ENCODE peak calls at places on chromosomes 2 and 18, in nine cellular contexts. H is T-helper 2 cell; R is activated CD4-positive, CD25-positive, alpha-beta regulatory T cell; Q is A172; P is C1 segment of cervical spinal cord; I is HS-27A; B is tibial artery; G is neural crest cell; O is endothelial cell. V is an unnamed sample.

GRCh38 chr2:67436221-67436620 is 39.1 kb downstream of the ETAA1 start:
- DNase-seq in H (no peak), R (no peak), Q (no peak), P (no peak), I (no peak), B (no peak), G (no peak), O (no peak), V (no peak)

GRCh38 chr2:157894694-157895450 is 18.7 kb upstream of the ACVR1 start:
- DNase-seq in H (no peak), R (no peak), Q (peak), P (no peak), I (no peak), B (no peak), G (no peak), O (no peak), V (no peak)

GRCh38 chr2:37838541-37839167 is 86.4 kb upstream of the RMDN2 start:
- DNase-seq in H (no peak), R (no peak), Q (no peak), P (no peak), I (no peak), B (no peak), G (no peak), O (no peak), V (no peak)

GRCh38 chr2:212136216-212136795 is 402.3 kb downstream of the ERBB4 start:
- DNase-seq in H (no peak), R (no peak), Q (no peak), P (no peak), I (no peak), B (no peak), G (no peak), O (no peak), V (no peak)

GRCh38 chr2:11865378-11865777 is 118.9 kb downstream of the LPIN1 start:
- DNase-seq in H (no peak), R (no peak), Q (no peak), P (no peak), I (no peak), B (no peak), G (no peak), O (no peak), V (no peak)

GRCh38 chr2:105431367-105432088 is 32.7 kb upstream of the FHL2 start:
- DNase-seq in H (no peak), R (no peak), Q (no peak), P (no peak), I (no peak), B (no peak), G (no peak), O (no peak), V (no peak)

GRCh38 chr2:199940373-199940772 is 14.9 kb downstream of the TYW5 start:
- DNase-seq in H (no peak), R (no peak), Q (peak), P (no peak), I (no peak), B (no peak), G (no peak), O (no peak), V (no peak)

GRCh38 chr2:53632714-53633113 is 134.9 kb upstream of the CHAC2 start:
- DNase-seq in H (no peak), R (no peak), Q (peak), P (no peak), I (peak), B (no peak), G (no peak), O (no peak), V (no peak)

GRCh38 chr2:134131681-134132486 is 122.0 kb upstream of the MGAT5 start:
- DNase-seq in H (no peak), R (no peak), Q (no peak), P (no peak), I (no peak), B (no peak), G (no peak), O (no peak), V (no peak)

GRCh38 chr2:216279459-216279858 is 92.8 kb downstream of the MARCHF4 start:
- DNase-seq in H (no peak), R (no peak), Q (no peak), P (no peak), I (no peak), B (peak), G (no peak), O (no peak), V (no peak)

GRCh38 chr18:78814766-78815165 is 164.9 kb upstream of the SALL3 start:
- DNase-seq in H (no peak), R (no peak), Q (no peak), P (no peak), I (no peak), B (no peak), G (no peak), O (no peak), V (peak)

GRCh38 chr2:119914266-119914665 is 98.6 kb upstream of the EPB41L5 start:
- DNase-seq in H (no peak), R (no peak), Q (no peak), P (no peak), I (no peak), B (no peak), G (no peak), O (no peak), V (no peak)

GRCh38 chr18:9013926-9014373 is 88.5 kb upstream of the NDUFV2 start:
- DNase-seq in H (no peak), R (no peak), Q (no peak), P (no peak), I (no peak), B (no peak), G (no peak), O (no peak), V (no peak)

GRCh38 chr2:209614630-209615369 is 156.8 kb upstream of the UNC80 start:
- DNase-seq in H (no peak), R (no peak), Q (no peak), P (no peak), I (no peak), B (no peak), G (no peak), O (no peak), V (no peak)

GRCh38 chr18:56756971-56757370 is 105.8 kb downstream of the WDR7 start:
- DNase-seq in H (no peak), R (no peak), Q (no peak), P (no peak), I (no peak), B (peak), G (no peak), O (no peak), V (no peak)

GRCh38 chr18:28961669-28962228 is 784.8 kb upstream of the CDH2 start:
- DNase-seq in H (no peak), R (no peak), Q (peak), P (no peak), I (peak), B (no peak), G (peak), O (peak), V (no peak)

GRCh38 chr2:175154670-175155082 is 13.3 kb downstream of the ATF2 start:
- DNase-seq in H (no peak), R (no peak), Q (peak), P (no peak), I (peak), B (no peak), G (no peak), O (no peak), V (no peak)

GRCh38 chr2:168316073-168316440 is 68.7 kb upstream of the STK39 start:
- DNase-seq in H (no peak), R (no peak), Q (no peak), P (no peak), I (no peak), B (no peak), G (no peak), O (no peak), V (no peak)

GRCh38 chr2:15561574-15562344 is 625 bp upstream of the NBAS start:
- DNase-seq in H (no peak), R (no peak), Q (peak), P (no peak), I (no peak), B (no peak), G (peak), O (no peak), V (no peak)

GRCh38 chr18:69957071-69957620 is 9.5 kb upstream of the CD226 start:
- DNase-seq in H (no peak), R (no peak), Q (no peak), P (no peak), I (no peak), B (no peak), G (no peak), O (no peak), V (no peak)

GRCh38 chr2:226799211-226799975 is at the start of gene IRS1:
- DNase-seq in H (peak), R (peak), Q (peak), P (peak), I (peak), B (peak), G (peak), O (peak), V (no peak)

GRCh38 chr2:39492095-39492590 is 55.1 kb upstream of the MAP4K3 start:
- DNase-seq in H (no peak), R (no peak), Q (peak), P (no peak), I (no peak), B (no peak), G (no peak), O (no peak), V (no peak)